ENCODE peak calls at places on chromosomes 5 and 9, in six cellular contexts. C, Y, Z, A, N and X are unnamed samples.
A peak's percentile ranks its signal among the peaks of the same experiment; 100 is the strongest.

GRCh38 chr5:58543723-58544122 is 39.2 kb upstream of the RAB3C start:
- DNase-seq in Z (no peak), C (no peak), A (peak; percentile 20), Y (peak; percentile 5), N (no peak), X (no peak)

GRCh38 chr5:158384535-158385421 is 525.8 kb upstream of the CLINT1 start:
- DNase-seq in Y (peak; percentile 97), Z (no peak), A (peak; percentile 35), N (no peak), C (no peak), X (no peak)

GRCh38 chr5:111853748-111854147 is 96.8 kb upstream of the NREP start:
- DNase-seq in C (no peak), Y (no peak), N (no peak), Z (no peak), A (no peak), X (no peak)

GRCh38 chr5:5126444-5126843 is 13.7 kb upstream of the ADAMTS16 start:
- DNase-seq in C (no peak), N (peak; percentile 78), A (peak; percentile 69), Y (peak; percentile 87), Z (no peak), X (no peak)

GRCh38 chr9:2085719-2086515 is 70.8 kb downstream of the SMARCA2 start:
- DNase-seq in Y (no peak), A (no peak), N (no peak), C (no peak), Z (no peak), X (no peak)

GRCh38 chr9:94011134-94011533 is 56.0 kb upstream of the BARX1 start:
- DNase-seq in Y (peak; percentile 27), Z (no peak), N (peak; percentile 46), C (no peak), A (no peak), X (no peak)

GRCh38 chr9:119195521-119195920 is 173.7 kb downstream of the BRINP1 start:
- DNase-seq in A (no peak), Z (peak; percentile 57), N (no peak), Y (no peak), C (no peak), X (no peak)

GRCh38 chr5:9209846-9210547 is 335.9 kb downstream of the SEMA5A start:
- DNase-seq in Y (peak; percentile 73), N (no peak), Z (no peak), C (no peak), A (no peak), X (no peak)

GRCh38 chr9:111163738-111164399 is 125.6 kb upstream of the LPAR1 start:
- DNase-seq in Y (no peak), N (no peak), A (no peak), Z (no peak), C (no peak), X (no peak)

GRCh38 chr9:101093620-101094019 is 65.1 kb downstream of the PLPPR1 start:
- DNase-seq in Z (no peak), N (no peak), Y (peak; percentile 5), C (no peak), A (peak; percentile 22), X (no peak)

GRCh38 chr5:12679731-12680130 is 775.5 kb upstream of the CTNND2 start:
- DNase-seq in Y (no peak), A (no peak), Z (no peak), N (no peak), C (no peak), X (no peak)

GRCh38 chr5:125093776-125094175 is 347.3 kb upstream of the ZNF608 start:
- DNase-seq in A (peak; percentile 12), Y (peak; percentile 85), Z (no peak), C (no peak), N (no peak), X (no peak)

GRCh38 chr9:28032178-28032532 is 458.9 kb upstream of the C9orf72 start:
- DNase-seq in Y (peak; percentile 21), C (no peak), Z (no peak), N (no peak), A (no peak), X (no peak)

GRCh38 chr9:11558043-11558442 is 945.2 kb upstream of the PTPRD start:
- DNase-seq in Y (no peak), N (no peak), Z (no peak), A (no peak), C (no peak), X (no peak)

GRCh38 chr9:110426052-110426709 is 88.5 kb upstream of the TXNDC8 start:
- DNase-seq in A (peak; percentile 38), N (no peak), Y (peak; percentile 13), C (no peak), Z (no peak), X (no peak)

GRCh38 chr9:19629506-19629905 is 159.3 kb downstream of the SLC24A2 start:
- DNase-seq in Z (no peak), N (no peak), C (no peak), Y (no peak), A (no peak), X (no peak)

GRCh38 chr9:37801959-37802711 is 1.5 kb downstream of the DCAF10 start:
- DNase-seq in C (no peak), Z (no peak), A (no peak), Y (no peak), N (no peak), X (no peak)

GRCh38 chr5:1809416-1810035 is 8.3 kb downstream of the NDUFS6 start:
- DNase-seq in A (no peak), N (peak; percentile 11), C (no peak), Y (no peak), Z (no peak), X (no peak)

GRCh38 chr5:68176253-68176652 is 39.3 kb upstream of the PIK3R1 start:
- DNase-seq in A (no peak), Z (no peak), N (no peak), Y (no peak), C (no peak), X (no peak)

GRCh38 chr9:112378441-112379176 is 1.3 kb upstream of the HSDL2 start:
- DNase-seq in C (peak; percentile 58), A (peak; percentile 26), Y (peak; percentile 58), N (peak; percentile 43), Z (peak; percentile 36), X (no peak)

GRCh38 chr5:168104811-168105481 is 186.5 kb upstream of the WWC1 start:
- DNase-seq in Z (peak; percentile 70), Y (no peak), C (no peak), N (no peak), A (no peak), X (no peak)

GRCh38 chr9:92151691-92152393 is 36.6 kb upstream of the SPTLC1 start:
- DNase-seq in A (no peak), C (no peak), N (no peak), Z (no peak), Y (peak; percentile 74), X (no peak)

GRCh38 chr5:181170237-181170830 is 22.9 kb downstream of the OR2V2 start:
- DNase-seq in N (no peak), A (no peak), Y (no peak), Z (peak; percentile 76), C (no peak), X (no peak)

GRCh38 chr5:171207256-171207866 is 101.7 kb upstream of the TLX3 start:
- DNase-seq in Y (peak; percentile 16), Z (no peak), C (no peak), A (peak; percentile 52), N (no peak), X (no peak)

GRCh38 chr5:62538017-62538942 is 40.3 kb upstream of the LRRC70 start:
- DNase-seq in N (no peak), Z (no peak), A (peak; percentile 73), Y (peak; percentile 88), C (no peak), X (no peak)

GRCh38 chr5:112975721-112976431 is 722 bp upstream of the DCP2 start:
- DNase-seq in C (no peak), N (no peak), Z (no peak), A (no peak), Y (no peak), X (no peak)

GRCh38 chr9:129436751-129437625 is 183.9 kb downstream of the C9orf50 start:
- DNase-seq in C (peak; percentile 80), N (peak; percentile 90), A (no peak), Y (peak; percentile 12), Z (no peak), X (peak; percentile 81)

GRCh38 chr5:103505581-103506305 is 56.8 kb downstream of the NUDT12 start:
- DNase-seq in N (no peak), A (peak; percentile 12), C (no peak), Y (peak; percentile 68), Z (no peak), X (no peak)

GRCh38 chr9:136109351-136110081 is 9.2 kb downstream of the TMEM250 start:
- DNase-seq in C (peak; percentile 96), A (peak; percentile 90), Y (peak; percentile 90), Z (peak; percentile 90), N (peak; percentile 95), X (peak; percentile 97)

GRCh38 chr9:136108648-136109266 is 9.9 kb downstream of the TMEM250 start:
- DNase-seq in Z (no peak), C (no peak), A (no peak), N (no peak), Y (no peak), X (no peak)

GRCh38 chr9:136111190-136111589 is 7.5 kb downstream of the TMEM250 start:
- DNase-seq in A (no peak), N (no peak), Z (no peak), C (no peak), Y (no peak), X (no peak)

GRCh38 chr9:136111910-136112309 is 6.8 kb downstream of the TMEM250 start:
- DNase-seq in A (no peak), N (no peak), Z (peak; percentile 36), Y (no peak), C (no peak), X (no peak)

GRCh38 chr9:136110082-136111061 is 8.3 kb downstream of the TMEM250 start:
- DNase-seq in Y (no peak), A (no peak), C (no peak), N (peak; percentile 56), Z (peak; percentile 66), X (no peak)
- TF ChIP-seq CTCF in Y (peak; percentile 4), A (no peak), C (peak; percentile 14), N (no peak), Z (peak; percentile 45), X (no peak)

GRCh38 chr5:154072782-154073171 is 34.0 kb downstream of the MFAP3 start:
- DNase-seq in A (no peak), C (no peak), N (no peak), Z (no peak), Y (no peak), X (no peak)
- H3K27ac ChIP-seq in A (no peak overlapping the region), C (no peak overlapping the region), N (no peak overlapping the region), Z (no peak overlapping the region), Y (no peak overlapping the region), X (no peak overlapping the region)

DNA sequence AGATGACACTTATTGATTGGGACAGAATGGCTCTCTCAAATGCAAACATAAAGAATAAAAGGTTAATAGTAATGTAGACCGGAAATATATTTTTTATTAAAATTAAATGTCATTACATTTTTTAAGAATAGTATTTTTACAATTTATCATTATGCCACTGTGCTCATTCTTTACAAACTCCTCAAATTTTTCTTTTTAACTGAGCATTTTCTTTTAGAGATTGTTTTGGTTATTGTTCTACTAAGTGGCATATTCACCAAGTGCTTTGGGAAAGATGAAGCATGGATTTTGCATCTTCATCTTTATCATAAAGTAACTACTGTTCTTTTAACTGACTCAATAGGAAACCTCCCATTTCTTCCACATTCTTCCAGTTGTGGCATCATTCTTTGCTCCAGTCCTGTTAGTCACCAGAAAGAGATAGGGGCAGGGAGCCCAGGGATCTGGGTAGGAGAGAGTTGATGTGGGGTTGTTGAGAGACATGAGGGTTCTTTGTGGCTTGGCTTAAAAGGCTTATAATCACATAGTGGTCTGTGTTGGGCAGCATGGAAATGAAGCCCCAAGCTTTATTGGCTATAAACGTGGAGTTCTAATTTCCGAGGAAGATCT is 69.8 kb downstream of the SYK start:
- DNase-seq in Y (no peak), A (no peak), N (no peak), Z (no peak), C (no peak), X (no peak)
- TF ChIP-seq CTCF in Y (no peak), A (no peak), N (no peak), Z (no peak), C (no peak), X (no peak)

GRCh38 chr5:14873093-14873492 is 1.5 kb upstream of the ANKH start:
- DNase-seq in N (no peak), Y (no peak), C (no peak), Z (no peak), A (no peak), X (no peak)
- H3K27ac ChIP-seq in N (no peak overlapping the region), Y (no peak overlapping the region), C (peak overlapping the region; percentile 89), Z (no peak overlapping the region), A (no peak overlapping the region), X (peak overlapping the region; percentile 99)